ENCODE peak calls at places on chromosomes 5 and 9, in six cellular contexts. L is heart left ventricle, S is GM12892, Z is right lobe of liver, P is testis, U is GM12891. C is an unnamed sample.

GRCh38 chr9:69768716-69769115 is 8.9 kb upstream of the PTAR1 start:
- DNase-seq in L (no peak), S (no peak), Z (no peak), P (no peak), U (no peak), C (no peak)

GRCh38 chr5:2659071-2659470 is 92.4 kb downstream of the IRX2 start:
- DNase-seq in L (no peak), S (no peak), Z (no peak), P (no peak), U (no peak), C (no peak)

GRCh38 chr5:1660511-1660910 is 136.8 kb upstream of the LPCAT1 start:
- DNase-seq in L (no peak), S (no peak), Z (no peak), P (no peak), U (peak; percentile 6), C (no peak)

GRCh38 chr5:169164481-169164925 is 136.4 kb downstream of the SLIT3 start:
- DNase-seq in L (no peak), S (no peak), Z (no peak), P (no peak), U (no peak), C (peak; percentile 89)

GRCh38 chr9:91727316-91727861 is 222.6 kb downstream of the ROR2 start:
- DNase-seq in L (no peak), S (peak; percentile 53), Z (no peak), P (no peak), U (peak; percentile 66), C (no peak)

GRCh38 chr5:124056326-124057160 is 544.6 kb downstream of the CSNK1G3 start:
- DNase-seq in L (no peak), S (no peak), Z (no peak), P (no peak), U (no peak), C (no peak)

GRCh38 chr5:172502969-172503368 is 48.6 kb upstream of the SH3PXD2B start:
- DNase-seq in L (no peak), S (no peak), Z (no peak), P (peak; percentile 14), U (no peak), C (no peak)

GRCh38 chr5:128111818-128112448 is 28.4 kb downstream of the SLC12A2 start:
- DNase-seq in L (no peak), S (no peak), Z (no peak), P (no peak), U (no peak), C (no peak)

GRCh38 chr5:71528206-71528605 is 58.9 kb upstream of the MCCC2 start:
- DNase-seq in L (no peak), S (no peak), Z (no peak), P (no peak), U (no peak), C (no peak)

GRCh38 chr5:76326559-76327351 is 76.3 kb upstream of the IQGAP2 start:
- DNase-seq in L (no peak), S (no peak), Z (no peak), P (no peak), U (no peak), C (no peak)

GRCh38 chr9:93307468-93308157 is 123.7 kb downstream of the WNK2 start:
- DNase-seq in L (no peak), S (no peak), Z (no peak), P (no peak), U (no peak), C (no peak)

GRCh38 chr9:116208417-116209232 is 55.0 kb downstream of the PAPPA start:
- DNase-seq in L (no peak), S (no peak), Z (no peak), P (no peak), U (no peak), C (no peak)

GRCh38 chr9:37187713-37188439 is 67.5 kb downstream of the ZCCHC7 start:
- DNase-seq in L (no peak), S (no peak), Z (no peak), P (no peak), U (no peak), C (no peak)

GRCh38 chr5:133861161-133861737 is 107.2 kb downstream of the C5orf15 start:
- DNase-seq in L (no peak), S (no peak), Z (no peak), P (no peak), U (no peak), C (no peak)

GRCh38 chr9:26975728-26976707 is 19.8 kb downstream of the IFT74 start:
- DNase-seq in L (no peak), S (no peak), Z (no peak), P (peak; percentile 34), U (no peak), C (no peak)

GRCh38 chr5:62681117-62681850 is 102.7 kb downstream of the LRRC70 start:
- DNase-seq in L (no peak), S (no peak), Z (no peak), P (no peak), U (no peak), C (no peak)

GRCh38 chr5:157162919-157163510 is 3.0 kb downstream of the GARIN3 start:
- DNase-seq in L (no peak), S (no peak), Z (no peak), P (no peak), U (no peak), C (no peak)

GRCh38 chr9:136645343-136645902 is 17.3 kb upstream of the EGFL7 start:
- DNase-seq in L (no peak), S (no peak), Z (no peak), P (no peak), U (no peak), C (no peak)

GRCh38 chr9:136645903-136646754 is 16.6 kb upstream of the EGFL7 start:
- DNase-seq in L (peak; percentile 93), S (no peak), Z (peak; percentile 82), P (peak; percentile 64), U (no peak), C (no peak)

GRCh38 chr9:136643596-136644342 is 18.9 kb upstream of the EGFL7 start:
- DNase-seq in L (no peak), S (no peak), Z (no peak), P (no peak), U (no peak), C (no peak)

GRCh38 chr9:136644343-136644592 is 18.4 kb upstream of the EGFL7 start:
- DNase-seq in L (no peak), S (no peak), Z (peak; percentile 91), P (peak; percentile 79), U (no peak), C (no peak)

GRCh38 chr9:136644593-136645342 is 17.9 kb upstream of the EGFL7 start:
- DNase-seq in L (peak; percentile 96), S (peak; percentile 91), Z (peak; percentile 82), P (peak; percentile 34), U (peak; percentile 94), C (peak; percentile 78)
- TF ChIP-seq POLR2A in L (no peak), S (no peak), Z (no peak), P (no peak), U (no peak), C (no peak)

DNA sequence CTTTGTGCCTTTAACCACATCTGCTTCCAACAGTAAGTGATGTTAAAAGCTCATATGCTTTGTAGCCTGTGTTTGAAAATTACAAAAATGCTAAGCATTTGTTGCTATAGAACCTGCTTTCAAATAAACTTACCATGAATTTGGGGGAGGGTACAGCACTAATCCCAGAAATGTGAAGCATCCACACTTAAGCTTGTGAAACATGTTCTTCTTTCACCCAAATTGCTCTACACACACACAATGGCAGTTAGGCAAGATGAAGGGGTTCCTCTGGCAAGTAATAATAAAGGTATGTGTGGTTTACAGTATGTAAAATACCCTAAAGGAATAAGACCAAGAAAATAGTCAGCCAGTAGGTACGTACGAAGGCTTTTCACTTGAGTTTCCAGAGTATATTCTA is 165.6 kb downstream of the SMARCA2 start:
- DNase-seq in L (no peak), S (no peak), Z (no peak), P (no peak), U (no peak), C (no peak)
- TF ChIP-seq POLR2A in L (no peak), S (no peak), Z (no peak), P (no peak), U (no peak), C (no peak)

GRCh38 chr5:74641778-74642542 is 1.4 kb upstream of the ENC1 start:
- DNase-seq in L (no peak), S (no peak), Z (peak; percentile 69), P (peak; percentile 75), U (no peak), C (no peak)

GRCh38 chr5:74639538-74640449 is 734 bp downstream of the ENC1 start:
- DNase-seq in L (peak; percentile 75), S (peak; percentile 27), Z (no peak), P (peak; percentile 31), U (no peak), C (peak; percentile 61)

GRCh38 chr5:74640450-74641013 is at the start of gene ENC1:
- DNase-seq in L (peak; percentile 96), S (peak; percentile 55), Z (peak; percentile 94), P (peak; percentile 90), U (peak; percentile 56), C (peak; percentile 74)

GRCh38 chr5:74642543-74642863 is 2.0 kb upstream of the ENC1 start:
- DNase-seq in L (no peak), S (no peak), Z (no peak), P (no peak), U (no peak), C (no peak)

DNA sequence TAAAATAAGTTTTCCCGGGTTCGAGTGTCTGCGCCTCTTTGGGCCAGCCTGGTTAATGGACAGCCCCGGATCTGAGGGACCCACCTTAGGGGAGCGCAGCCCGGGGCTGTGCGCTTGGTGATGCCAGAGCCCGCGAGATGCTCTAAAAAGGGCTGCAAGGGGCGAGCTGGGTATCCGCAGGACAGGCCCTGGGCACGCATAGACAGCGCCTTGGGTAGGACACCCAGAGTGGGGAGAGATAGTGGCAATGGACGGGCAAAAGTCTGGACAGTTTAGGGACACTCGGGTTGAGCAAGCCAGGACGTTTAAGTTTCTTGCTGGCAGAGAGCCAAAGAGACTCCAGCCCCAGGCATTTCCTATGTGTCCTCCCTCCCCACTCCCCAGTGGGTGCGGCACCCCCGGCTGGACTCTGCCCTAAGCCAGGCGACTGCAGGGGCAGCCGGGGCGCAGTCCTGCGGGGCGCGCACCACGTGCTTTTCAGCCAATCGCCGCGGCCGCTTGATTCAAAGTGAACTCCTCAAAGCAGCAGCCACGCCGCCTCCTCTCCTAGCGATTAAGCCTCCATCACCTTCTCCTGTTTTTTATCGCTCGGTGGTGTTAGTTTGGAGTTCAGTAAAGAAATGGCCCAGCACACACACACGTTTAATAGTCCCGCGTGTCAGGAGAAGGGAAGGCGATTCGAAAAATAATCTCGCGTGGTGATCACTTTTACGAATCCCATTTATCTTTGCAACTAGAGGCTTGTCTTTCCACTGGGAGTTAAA is 668 bp upstream of the ENC1 start:
- DNase-seq in L (peak; percentile 90), S (peak; percentile 13), Z (peak; percentile 92), P (peak; percentile 90), U (no peak), C (peak; percentile 61)
- TF ChIP-seq POLR2A in L (no peak), S (no peak), Z (no peak), P (no peak), U (no peak), C (no peak)

GRCh38 chr9:127444283-127444920 is 6.8 kb downstream of the RPL12 start:
- DNase-seq in L (no peak), S (no peak), Z (no peak), P (no peak), U (no peak), C (no peak)
- TF ChIP-seq POLR2A in L (no peak), S (no peak), Z (no peak), P (no peak), U (no peak), C (no peak)

C was measured in breast epithelium.